ENCODE peak calls at places on chromosomes 3 and 15, in four cellular contexts. One of them, this sample, is unnamed.

GRCh38 chr15:71203573-71204444 is 88.5 kb downstream of the THSD4 start:
- DNase-seq in HFFc6: peak
- DNase-seq in NCI-H1092: no peak
- DNase-seq in caudate nucleus: no peak
- DNase-seq in this sample: no peak

GRCh38 chr3:60294181-60294580 is 957.1 kb downstream of the FHIT start:
- DNase-seq in HFFc6: no peak
- DNase-seq in NCI-H1092: no peak
- DNase-seq in caudate nucleus: no peak
- DNase-seq in this sample: no peak

GRCh38 chr3:29280675-29281264 is at the start of gene RBMS3:
- DNase-seq in HFFc6: peak
- DNase-seq in NCI-H1092: peak
- DNase-seq in caudate nucleus: no peak
- DNase-seq in this sample: peak

GRCh38 chr15:63509056-63509696 is 4.8 kb downstream of the USP3 start:
- DNase-seq in HFFc6: no peak
- DNase-seq in NCI-H1092: no peak
- DNase-seq in caudate nucleus: no peak
- DNase-seq in this sample: no peak

GRCh38 chr3:120561251-120562045 is 34.7 kb upstream of the NDUFB4 start:
- DNase-seq in HFFc6: peak
- DNase-seq in NCI-H1092: peak
- DNase-seq in caudate nucleus: no peak
- DNase-seq in this sample: peak

GRCh38 chr15:100721758-100722550 is 119.6 kb downstream of the ASB7 start:
- DNase-seq in HFFc6: peak
- DNase-seq in NCI-H1092: peak
- DNase-seq in caudate nucleus: no peak
- DNase-seq in this sample: peak

GRCh38 chr3:132488136-132488535 is 70.8 kb downstream of the DNAJC13 start:
- DNase-seq in HFFc6: no peak
- DNase-seq in NCI-H1092: no peak
- DNase-seq in caudate nucleus: no peak
- DNase-seq in this sample: no peak

GRCh38 chr3:98521897-98522537 is 685 bp downstream of the CLDND1 start:
- DNase-seq in HFFc6: peak
- DNase-seq in NCI-H1092: peak
- DNase-seq in caudate nucleus: no peak
- DNase-seq in this sample: peak

GRCh38 chr15:34642252-34642651 is 58.8 kb upstream of the GOLGA8B start:
- DNase-seq in HFFc6: no peak
- DNase-seq in NCI-H1092: no peak
- DNase-seq in caudate nucleus: no peak
- DNase-seq in this sample: no peak

GRCh38 chr15:64851503-64851840 is 9.8 kb downstream of the PLEKHO2 start:
- DNase-seq in HFFc6: peak
- DNase-seq in NCI-H1092: no peak
- DNase-seq in caudate nucleus: no peak
- DNase-seq in this sample: peak

GRCh38 chr3:132843851-132844565 is 121.8 kb upstream of the NPHP3 start:
- DNase-seq in HFFc6: no peak
- DNase-seq in NCI-H1092: no peak
- DNase-seq in caudate nucleus: no peak
- DNase-seq in this sample: no peak

GRCh38 chr3:56468184-56469106 is at the start of gene ERC2:
- DNase-seq in HFFc6: no peak
- DNase-seq in NCI-H1092: peak
- DNase-seq in caudate nucleus: peak
- DNase-seq in this sample: peak

GRCh38 chr3:188627652-188628051 is 473.7 kb downstream of the LPP start:
- DNase-seq in HFFc6: peak
- DNase-seq in NCI-H1092: no peak
- DNase-seq in caudate nucleus: no peak
- DNase-seq in this sample: peak

GRCh38 chr3:68306571-68306970 is 625.8 kb downstream of the TAFA4 start:
- DNase-seq in HFFc6: no peak
- DNase-seq in NCI-H1092: no peak
- DNase-seq in caudate nucleus: no peak
- DNase-seq in this sample: peak

GRCh38 chr15:60496853-60497252 is 17.9 kb upstream of the ICE2 start:
- DNase-seq in HFFc6: no peak
- DNase-seq in NCI-H1092: no peak
- DNase-seq in caudate nucleus: no peak
- DNase-seq in this sample: no peak

GRCh38 chr3:50118237-50118636 is 29.5 kb downstream of the RBM5 start:
- DNase-seq in HFFc6: no peak
- DNase-seq in NCI-H1092: no peak
- DNase-seq in caudate nucleus: no peak
- DNase-seq in this sample: no peak

GRCh38 chr3:90036931-90037330 is 929.5 kb downstream of the EPHA3 start:
- DNase-seq in HFFc6: no peak
- DNase-seq in NCI-H1092: no peak
- DNase-seq in caudate nucleus: no peak
- DNase-seq in this sample: no peak

GRCh38 chr15:65300924-65301441 is 3.5 kb upstream of the RNU5B-1 start:
- DNase-seq in HFFc6: no peak
- DNase-seq in NCI-H1092: no peak
- DNase-seq in caudate nucleus: no peak
- DNase-seq in this sample: no peak

GRCh38 chr15:85760531-85761371 is 34.0 kb downstream of the KLHL25 start:
- DNase-seq in HFFc6: no peak
- DNase-seq in NCI-H1092: no peak
- DNase-seq in caudate nucleus: no peak
- DNase-seq in this sample: no peak

GRCh38 chr15:82371649-82372048 is 22.4 kb upstream of the GOLGA6L10 start:
- DNase-seq in HFFc6: no peak
- DNase-seq in NCI-H1092: no peak
- DNase-seq in caudate nucleus: no peak
- DNase-seq in this sample: no peak

GRCh38 chr3:149037684-149038083 is 46.3 kb downstream of the GYG1 start:
- DNase-seq in HFFc6: no peak
- DNase-seq in NCI-H1092: no peak
- DNase-seq in caudate nucleus: no peak
- DNase-seq in this sample: no peak

GRCh38 chr3:168884353-168884903 is 779.1 kb downstream of the MECOM start:
- DNase-seq in HFFc6: peak
- DNase-seq in NCI-H1092: peak
- DNase-seq in caudate nucleus: no peak
- DNase-seq in this sample: peak

GRCh38 chr15:38070778-38071177 is 136.3 kb downstream of the TMCO5A start:
- DNase-seq in HFFc6: no peak
- DNase-seq in NCI-H1092: no peak
- DNase-seq in caudate nucleus: no peak
- DNase-seq in this sample: no peak

GRCh38 chr3:156725706-156726105 is 51.3 kb downstream of the TIPARP start:
- DNase-seq in HFFc6: no peak
- DNase-seq in NCI-H1092: no peak
- DNase-seq in caudate nucleus: no peak
- DNase-seq in this sample: no peak

GRCh38 chr3:146218880-146219866 is 31.7 kb downstream of the PLSCR4 start:
- DNase-seq in HFFc6: no peak
- DNase-seq in NCI-H1092: no peak
- DNase-seq in caudate nucleus: no peak
- DNase-seq in this sample: peak

GRCh38 chr3:146542179-146542578 is 2.2 kb downstream of the PLSCR1 start:
- DNase-seq in HFFc6: no peak
- DNase-seq in NCI-H1092: no peak
- DNase-seq in caudate nucleus: no peak
- DNase-seq in this sample: no peak

GRCh38 chr15:63292771-63293170 is 15.4 kb downstream of the APH1B start:
- DNase-seq in HFFc6: no peak
- DNase-seq in NCI-H1092: no peak
- DNase-seq in caudate nucleus: no peak
- DNase-seq in this sample: no peak